ENCODE peak calls at places on chromosomes 2 and 18, in four cellular contexts. P is lower lobe of right lung, V is putamen, Q is HFF-Myc. O is an unnamed sample.

GRCh38 chr2:191942114-191943103 is 95.5 kb upstream of the CAVIN2 start:
- DNase-seq in P (no peak), V (no peak), Q (no peak), O (no peak)

GRCh38 chr18:23970161-23971153 is 44.1 kb upstream of the TTC39C start:
- DNase-seq in Q (no peak), V (no peak), P (no peak), O (no peak)

GRCh38 chr2:24152413-24153197 is 22.2 kb upstream of the FAM228A start:
- DNase-seq in V (no peak), P (no peak), Q (no peak), O (no peak)

GRCh38 chr2:10524841-10525572 is 76.9 kb upstream of the ODC1 start:
- DNase-seq in V (no peak), Q (no peak), P (no peak), O (no peak)

GRCh38 chr2:214019973-214020345 is 390.9 kb upstream of the VWC2L start:
- DNase-seq in V (no peak), P (no peak), Q (no peak), O (no peak)

GRCh38 chr2:170465241-170465640 is 249.9 kb upstream of the SP5 start:
- DNase-seq in Q (no peak), P (no peak), V (no peak), O (no peak)

GRCh38 chr2:58194451-58194850 is 46.7 kb downstream of the FANCL start:
- DNase-seq in V (no peak), Q (no peak), P (no peak), O (no peak)

GRCh38 chr2:102661846-102662245 is 42.5 kb downstream of the SLC9A2 start:
- DNase-seq in Q (no peak), P (no peak), V (peak; percentile 11), O (no peak)

GRCh38 chr2:209501579-209501978 is 77.7 kb downstream of the MAP2 start:
- DNase-seq in P (no peak), Q (no peak), V (no peak), O (no peak)

GRCh38 chr2:176911-177310 is 86.9 kb downstream of the SH3YL1 start:
- DNase-seq in P (no peak), V (no peak), Q (no peak), O (no peak)

GRCh38 chr2:220198911-220199310 is 571.5 kb downstream of the SLC4A3 start:
- DNase-seq in Q (peak; percentile 47), P (no peak), V (no peak), O (no peak)

GRCh38 chr18:30908381-30908780 is 134.2 kb downstream of the DSC3 start:
- DNase-seq in V (no peak), Q (no peak), P (no peak), O (no peak)

GRCh38 chr2:36271266-36271665 is 84.3 kb upstream of the CRIM1 start:
- DNase-seq in P (no peak), Q (no peak), V (no peak), O (no peak)

GRCh38 chr18:56172527-56172926 is 465.9 kb downstream of the TXNL1 start:
- DNase-seq in Q (no peak), P (no peak), V (no peak), O (no peak)

GRCh38 chr2:130728007-130728454 is 839 bp upstream of the GPR148 start:
- DNase-seq in V (no peak), P (no peak), Q (no peak), O (peak; percentile 38)

GRCh38 chr2:74493546-74493945 is 5.9 kb downstream of the LBX2 start:
- DNase-seq in P (no peak), V (no peak), Q (no peak), O (no peak)

GRCh38 chr18:74040459-74041332 is 106.9 kb downstream of the FBXO15 start:
- DNase-seq in Q (peak; percentile 5), V (no peak), P (peak; percentile 60), O (no peak)

GRCh38 chr2:229141626-229142025 is 129.5 kb downstream of the PID1 start:
- DNase-seq in V (no peak), P (no peak), Q (peak; percentile 31), O (no peak)

GRCh38 chr2:74186038-74186437 is 7.4 kb upstream of the MOB1A start:
- DNase-seq in Q (no peak), P (peak; percentile 63), V (peak; percentile 34), O (peak; percentile 90)

GRCh38 chr2:207558106-207558505 is 28.3 kb downstream of the CREB1 start:
- DNase-seq in V (no peak), P (no peak), Q (peak; percentile 11), O (no peak)

GRCh38 chr2:74728842-74729241 is 74.8 kb downstream of the SEMA4F start:
- DNase-seq in P (no peak), V (no peak), Q (no peak), O (no peak)

GRCh38 chr2:222979484-222979883 is 72.5 kb upstream of the KCNE4 start:
- DNase-seq in P (no peak), Q (no peak), V (no peak), O (no peak)

GRCh38 chr18:43236921-43237320 is 40.4 kb downstream of the SYT4 start:
- DNase-seq in V (no peak), P (no peak), Q (no peak), O (peak; percentile 38)

GRCh38 chr18:21179590-21180220 is 62.3 kb upstream of the GREB1L start:
- DNase-seq in P (no peak), Q (peak; percentile 52), V (peak; percentile 50), O (peak; percentile 51)

O was measured in CD14-positive monocyte.